ENCODE peak calls at places on chromosome 9, in five cellular contexts. One of them, this sample, is unnamed.
A peak's percentile ranks its signal among the peaks of the same experiment; 100 is the strongest.

GRCh38 chr9:134607971-134608370 is 33.6 kb upstream of the COL5A1 start:
- DNase-seq in neural progenitor cell: no peak
- DNase-seq in MM.1S: no peak
- DNase-seq in lower lobe of right lung: no peak
- DNase-seq in mucosa of descending colon: no peak
- DNase-seq in this sample: peak; percentile 32

GRCh38 chr9:127835930-127836586 is 18.4 kb downstream of the ENG start:
- DNase-seq in lower lobe of right lung: peak; percentile 77
- DNase-seq in neural progenitor cell: no peak
- DNase-seq in MM.1S: no peak
- DNase-seq in mucosa of descending colon: no peak
- DNase-seq in this sample: no peak

GRCh38 chr9:94916956-94917355 is 190.5 kb downstream of the AOPEP start:
- DNase-seq in lower lobe of right lung: no peak
- DNase-seq in neural progenitor cell: no peak
- DNase-seq in MM.1S: peak; percentile 46
- DNase-seq in mucosa of descending colon: no peak
- DNase-seq in this sample: no peak

GRCh38 chr9:83569326-83569725 is 31.1 kb upstream of the FRMD3 start:
- DNase-seq in mucosa of descending colon: no peak
- DNase-seq in MM.1S: peak; percentile 57
- DNase-seq in lower lobe of right lung: no peak
- DNase-seq in neural progenitor cell: no peak
- DNase-seq in this sample: no peak

GRCh38 chr9:127402401-127403090 is 5.6 kb downstream of the SLC2A8 start:
- DNase-seq in mucosa of descending colon: no peak
- DNase-seq in lower lobe of right lung: no peak
- DNase-seq in MM.1S: no peak
- DNase-seq in neural progenitor cell: no peak
- DNase-seq in this sample: no peak

GRCh38 chr9:136693490-136694162 is 6.4 kb upstream of the AGPAT2 start:
- DNase-seq in mucosa of descending colon: peak; percentile 94
- DNase-seq in MM.1S: no peak
- DNase-seq in neural progenitor cell: no peak
- DNase-seq in lower lobe of right lung: peak; percentile 79
- DNase-seq in this sample: no peak

GRCh38 chr9:72979405-72980100 is 26.7 kb upstream of the ALDH1A1 start:
- DNase-seq in MM.1S: no peak
- DNase-seq in lower lobe of right lung: no peak
- DNase-seq in mucosa of descending colon: no peak
- DNase-seq in neural progenitor cell: no peak
- DNase-seq in this sample: no peak

GRCh38 chr9:85248514-85249312 is 493.0 kb downstream of the AGTPBP1 start:
- DNase-seq in neural progenitor cell: no peak
- DNase-seq in mucosa of descending colon: no peak
- DNase-seq in lower lobe of right lung: no peak
- DNase-seq in MM.1S: no peak
- DNase-seq in this sample: no peak

GRCh38 chr9:8653111-8653510 is 853.5 kb upstream of the DMAC1 start:
- DNase-seq in lower lobe of right lung: no peak
- DNase-seq in neural progenitor cell: no peak
- DNase-seq in mucosa of descending colon: no peak
- DNase-seq in MM.1S: no peak
- DNase-seq in this sample: no peak

GRCh38 chr9:75265525-75265972 is 177.2 kb downstream of the OSTF1 start:
- DNase-seq in mucosa of descending colon: no peak
- DNase-seq in lower lobe of right lung: no peak
- DNase-seq in MM.1S: peak; percentile 56
- DNase-seq in neural progenitor cell: peak; percentile 67
- DNase-seq in this sample: no peak

GRCh38 chr9:130894546-130894945 is 2.1 kb downstream of the QRFP start:
- DNase-seq in lower lobe of right lung: no peak
- DNase-seq in neural progenitor cell: no peak
- DNase-seq in MM.1S: no peak
- DNase-seq in mucosa of descending colon: no peak
- DNase-seq in this sample: no peak

GRCh38 chr9:76162109-76162730 is 232.0 kb downstream of the RFK start:
- DNase-seq in neural progenitor cell: no peak
- DNase-seq in MM.1S: no peak
- DNase-seq in mucosa of descending colon: no peak
- DNase-seq in lower lobe of right lung: no peak
- DNase-seq in this sample: no peak

GRCh38 chr9:76904661-76905457 is 1.1 kb downstream of the PRUNE2 start:
- DNase-seq in lower lobe of right lung: no peak
- DNase-seq in neural progenitor cell: no peak
- DNase-seq in mucosa of descending colon: no peak
- DNase-seq in MM.1S: no peak
- DNase-seq in this sample: no peak

GRCh38 chr9:89226076-89226475 is 47.5 kb upstream of the SHC3 start:
- DNase-seq in neural progenitor cell: peak; percentile 89
- DNase-seq in lower lobe of right lung: no peak
- DNase-seq in MM.1S: no peak
- DNase-seq in mucosa of descending colon: no peak
- DNase-seq in this sample: peak; percentile 56

GRCh38 chr9:91949946-91950664 is at the start of gene ROR2:
- DNase-seq in lower lobe of right lung: peak; percentile 66
- DNase-seq in mucosa of descending colon: peak; percentile 67
- DNase-seq in MM.1S: peak; percentile 87
- DNase-seq in neural progenitor cell: peak; percentile 94
- DNase-seq in this sample: peak; percentile 62

GRCh38 chr9:137666505-137666809 is 47.7 kb downstream of the EHMT1 start:
- DNase-seq in MM.1S: no peak
- DNase-seq in lower lobe of right lung: no peak
- DNase-seq in neural progenitor cell: no peak
- DNase-seq in mucosa of descending colon: no peak
- DNase-seq in this sample: no peak

GRCh38 chr9:99076030-99076429 is 28.9 kb upstream of the TGFBR1 start:
- DNase-seq in MM.1S: no peak
- DNase-seq in neural progenitor cell: no peak
- DNase-seq in lower lobe of right lung: no peak
- DNase-seq in mucosa of descending colon: no peak
- DNase-seq in this sample: no peak

GRCh38 chr9:91921371-91921770 is 28.7 kb downstream of the ROR2 start:
- DNase-seq in MM.1S: no peak
- DNase-seq in neural progenitor cell: no peak
- DNase-seq in mucosa of descending colon: no peak
- DNase-seq in lower lobe of right lung: no peak
- DNase-seq in this sample: no peak

GRCh38 chr9:134942421-134943119 is 24.9 kb upstream of the FCN1 start:
- DNase-seq in lower lobe of right lung: no peak
- DNase-seq in neural progenitor cell: no peak
- DNase-seq in mucosa of descending colon: no peak
- DNase-seq in MM.1S: no peak
- DNase-seq in this sample: no peak

GRCh38 chr9:20219437-20219836 is 402.9 kb downstream of the MLLT3 start:
- DNase-seq in MM.1S: no peak
- DNase-seq in mucosa of descending colon: no peak
- DNase-seq in lower lobe of right lung: no peak
- DNase-seq in neural progenitor cell: no peak
- DNase-seq in this sample: no peak

GRCh38 chr9:101433229-101433628 is 2.3 kb downstream of the ALDOB start:
- DNase-seq in MM.1S: no peak
- DNase-seq in lower lobe of right lung: no peak
- DNase-seq in mucosa of descending colon: no peak
- DNase-seq in neural progenitor cell: no peak
- DNase-seq in this sample: no peak

GRCh38 chr9:24545285-24545684 is 412 bp downstream of the IZUMO3 start:
- DNase-seq in lower lobe of right lung: no peak
- DNase-seq in MM.1S: no peak
- DNase-seq in neural progenitor cell: peak; percentile 15
- DNase-seq in mucosa of descending colon: no peak
- DNase-seq in this sample: no peak

GRCh38 chr9:35923927-35924763 is 14.9 kb downstream of the SPAAR start:
- DNase-seq in mucosa of descending colon: no peak
- DNase-seq in MM.1S: peak; percentile 68
- DNase-seq in neural progenitor cell: no peak
- DNase-seq in lower lobe of right lung: no peak
- DNase-seq in this sample: peak; percentile 66

GRCh38 chr9:119839888-119840287 is 470.7 kb upstream of the BRINP1 start:
- DNase-seq in mucosa of descending colon: no peak
- DNase-seq in lower lobe of right lung: no peak
- DNase-seq in MM.1S: no peak
- DNase-seq in neural progenitor cell: peak; percentile 34
- DNase-seq in this sample: no peak
- H3K4me3 ChIP-seq in mucosa of descending colon: no peak overlapping the region
- H3K4me3 ChIP-seq in lower lobe of right lung: no peak overlapping the region
- H3K4me3 ChIP-seq in MM.1S: no peak overlapping the region
- H3K4me3 ChIP-seq in neural progenitor cell: no peak overlapping the region
- H3K4me3 ChIP-seq in this sample: no peak overlapping the region

DNA sequence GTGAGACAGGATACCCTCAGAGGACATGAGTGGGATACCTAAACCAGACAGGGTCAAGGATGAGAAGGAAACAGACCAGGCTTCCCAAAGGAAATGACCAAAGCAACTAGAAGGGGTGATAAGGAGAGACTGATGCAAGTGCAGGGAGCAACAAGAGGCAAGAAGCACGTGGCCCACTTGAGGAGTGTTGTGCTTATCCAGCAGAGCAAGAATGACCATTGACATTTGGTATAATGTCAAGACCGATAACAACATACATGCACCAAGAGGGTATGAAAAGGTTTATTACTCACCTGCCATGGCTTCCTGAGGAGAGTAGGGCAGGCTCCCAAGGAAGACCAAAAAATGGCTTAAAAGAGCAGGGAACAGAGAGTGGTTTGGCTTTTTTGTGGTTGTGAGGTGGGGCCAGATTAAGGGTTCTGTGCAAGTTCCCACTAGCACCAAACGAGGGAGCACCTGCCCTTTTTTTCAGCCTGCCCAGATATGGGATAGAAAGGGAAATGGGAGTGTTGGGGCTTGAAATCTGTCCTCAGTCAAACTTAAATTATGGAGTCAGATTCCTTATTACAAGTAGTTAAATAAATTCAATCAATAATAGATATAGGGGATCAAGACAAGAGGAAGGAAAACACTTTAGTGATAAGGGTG is 513.6 kb downstream of the RASEF start:
- DNase-seq in MM.1S: no peak
- DNase-seq in lower lobe of right lung: no peak
- DNase-seq in neural progenitor cell: no peak
- DNase-seq in mucosa of descending colon: no peak
- DNase-seq in this sample: no peak
- TF ChIP-seq CTCF in MM.1S: no peak
- TF ChIP-seq CTCF in lower lobe of right lung: no peak
- TF ChIP-seq CTCF in neural progenitor cell: peak; percentile 28
- TF ChIP-seq CTCF in mucosa of descending colon: no peak
- TF ChIP-seq CTCF in this sample: no peak

DNA sequence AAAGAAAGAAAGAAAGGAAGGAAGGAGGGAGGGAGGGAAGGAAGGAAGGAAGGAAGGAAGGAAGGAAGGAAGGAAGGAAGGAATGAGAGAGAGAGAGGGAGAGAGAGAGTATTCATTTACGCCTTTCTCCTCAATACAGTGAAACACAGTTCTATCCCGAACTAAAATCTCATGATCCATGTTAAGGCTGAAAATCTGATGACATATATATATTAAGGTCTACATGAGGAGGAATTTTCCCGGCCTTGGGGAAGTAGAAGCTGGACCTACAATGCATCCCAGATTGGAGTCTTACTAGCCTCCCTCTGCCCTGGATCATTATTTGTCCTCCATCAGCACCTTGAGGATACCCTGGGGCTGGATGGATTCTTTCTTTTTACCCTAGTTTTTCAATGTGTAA is 95.1 kb upstream of the DAPK1 start:
- DNase-seq in MM.1S: no peak
- DNase-seq in mucosa of descending colon: no peak
- DNase-seq in lower lobe of right lung: no peak
- DNase-seq in neural progenitor cell: no peak
- DNase-seq in this sample: no peak
- H3K4me1 ChIP-seq in MM.1S: no peaks in the 10 kb centered on the region
- H3K4me1 ChIP-seq in mucosa of descending colon: no peaks in the 10 kb centered on the region
- H3K4me1 ChIP-seq in lower lobe of right lung: peaks cover 21% of the 10 kb centered on the region
- H3K4me1 ChIP-seq in neural progenitor cell: peaks cover 23% of the 10 kb centered on the region
- H3K4me1 ChIP-seq in this sample: no peaks in the 10 kb centered on the region

GRCh38 chr9:1738511-1739100 is 276.5 kb upstream of the SMARCA2 start:
- DNase-seq in mucosa of descending colon: no peak
- DNase-seq in lower lobe of right lung: no peak
- DNase-seq in neural progenitor cell: peak; percentile 31
- DNase-seq in MM.1S: no peak
- DNase-seq in this sample: no peak
- H3K4me3 ChIP-seq in mucosa of descending colon: no peak overlapping the region
- H3K4me3 ChIP-seq in lower lobe of right lung: no peak overlapping the region
- H3K4me3 ChIP-seq in neural progenitor cell: no peak overlapping the region
- H3K4me3 ChIP-seq in MM.1S: no peak overlapping the region
- H3K4me3 ChIP-seq in this sample: no peak overlapping the region

DNA sequence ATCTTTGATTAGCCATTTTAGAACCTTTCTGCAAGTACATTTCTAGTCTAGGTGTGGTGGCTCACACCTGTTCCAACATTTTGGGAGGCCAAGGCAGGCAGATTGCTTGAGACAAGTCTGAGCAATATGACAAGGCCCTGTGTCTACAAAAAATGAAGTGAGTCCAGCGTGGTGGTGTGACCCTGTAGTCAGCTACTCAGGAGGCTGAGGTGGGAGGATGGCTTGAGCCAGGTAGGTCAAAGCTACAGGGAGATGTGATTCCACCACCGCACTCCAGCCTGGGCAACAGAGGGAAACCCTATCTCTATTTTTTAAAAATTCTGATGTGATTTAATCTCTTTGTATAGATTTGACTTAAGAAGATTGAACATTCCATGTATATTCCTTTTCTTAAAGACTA is 95.7 kb upstream of the FAM120A start:
- DNase-seq in lower lobe of right lung: no peak
- DNase-seq in mucosa of descending colon: no peak
- DNase-seq in MM.1S: no peak
- DNase-seq in neural progenitor cell: no peak
- DNase-seq in this sample: no peak
- TF ChIP-seq CTCF in lower lobe of right lung: no peak
- TF ChIP-seq CTCF in mucosa of descending colon: no peak
- TF ChIP-seq CTCF in MM.1S: no peak
- TF ChIP-seq CTCF in neural progenitor cell: no peak
- TF ChIP-seq CTCF in this sample: no peak

This sample was measured in right atrium auricular region.